ENCODE peak calls at places on chromosome 22, in eight cellular contexts. One of them, this sample, is unnamed.

GRCh38 chr22:36027579-36027959 is 1.1 kb downstream of the RBFOX2 start:
- DNase-seq in endothelial cell: no peak
- DNase-seq in NB4: peak
- DNase-seq in memory B cell: no peak
- DNase-seq in CD8-positive, alpha-beta T cell: no peak
- DNase-seq in body of pancreas: peak
- DNase-seq in GM04504: no peak
- DNase-seq in activated gamma-delta T cell treated with Interleukin-2 at 50 U/mL for 16 hours: peak
- DNase-seq in this sample: no peak

GRCh38 chr22:29202231-29203192 is 3.2 kb upstream of the EMID1 start:
- DNase-seq in body of pancreas: peak
- DNase-seq in memory B cell: peak
- DNase-seq in NB4: peak
- DNase-seq in endothelial cell: peak
- DNase-seq in GM04504: no peak
- DNase-seq in CD8-positive, alpha-beta T cell: peak
- DNase-seq in activated gamma-delta T cell treated with Interleukin-2 at 50 U/mL for 16 hours: peak
- DNase-seq in this sample: no peak

GRCh38 chr22:44544523-44545433 is 46.7 kb upstream of the RTL6 start:
- DNase-seq in body of pancreas: no peak
- DNase-seq in NB4: no peak
- DNase-seq in CD8-positive, alpha-beta T cell: no peak
- DNase-seq in endothelial cell: no peak
- DNase-seq in activated gamma-delta T cell treated with Interleukin-2 at 50 U/mL for 16 hours: no peak
- DNase-seq in memory B cell: no peak
- DNase-seq in GM04504: no peak
- DNase-seq in this sample: no peak

GRCh38 chr22:27993774-27994350 is 74.8 kb upstream of the PITPNB start:
- DNase-seq in body of pancreas: no peak
- DNase-seq in endothelial cell: no peak
- DNase-seq in CD8-positive, alpha-beta T cell: no peak
- DNase-seq in GM04504: no peak
- DNase-seq in memory B cell: no peak
- DNase-seq in NB4: no peak
- DNase-seq in activated gamma-delta T cell treated with Interleukin-2 at 50 U/mL for 16 hours: no peak
- DNase-seq in this sample: no peak

GRCh38 chr22:36922752-36923457 is 9.5 kb downstream of the CSF2RB start:
- DNase-seq in CD8-positive, alpha-beta T cell: no peak
- DNase-seq in endothelial cell: no peak
- DNase-seq in activated gamma-delta T cell treated with Interleukin-2 at 50 U/mL for 16 hours: no peak
- DNase-seq in memory B cell: no peak
- DNase-seq in body of pancreas: no peak
- DNase-seq in NB4: no peak
- DNase-seq in GM04504: no peak
- DNase-seq in this sample: no peak

GRCh38 chr22:50486561-50487289 is at the start of gene MIOX:
- DNase-seq in body of pancreas: no peak
- DNase-seq in endothelial cell: no peak
- DNase-seq in CD8-positive, alpha-beta T cell: no peak
- DNase-seq in GM04504: no peak
- DNase-seq in NB4: no peak
- DNase-seq in memory B cell: no peak
- DNase-seq in activated gamma-delta T cell treated with Interleukin-2 at 50 U/mL for 16 hours: no peak
- DNase-seq in this sample: no peak

GRCh38 chr22:47056776-47057470 is 294.5 kb downstream of the TBC1D22A start:
- DNase-seq in memory B cell: no peak
- DNase-seq in NB4: no peak
- DNase-seq in CD8-positive, alpha-beta T cell: no peak
- DNase-seq in body of pancreas: no peak
- DNase-seq in activated gamma-delta T cell treated with Interleukin-2 at 50 U/mL for 16 hours: no peak
- DNase-seq in endothelial cell: no peak
- DNase-seq in GM04504: no peak
- DNase-seq in this sample: no peak

GRCh38 chr22:48666620-48667019 is 1161.1 kb downstream of the BRD1 start:
- DNase-seq in memory B cell: no peak
- DNase-seq in NB4: no peak
- DNase-seq in activated gamma-delta T cell treated with Interleukin-2 at 50 U/mL for 16 hours: no peak
- DNase-seq in endothelial cell: no peak
- DNase-seq in body of pancreas: no peak
- DNase-seq in CD8-positive, alpha-beta T cell: no peak
- DNase-seq in GM04504: no peak
- DNase-seq in this sample: no peak

GRCh38 chr22:39292561-39293074 is 26.8 kb downstream of the RPL3 start:
- DNase-seq in endothelial cell: peak
- DNase-seq in NB4: peak
- DNase-seq in CD8-positive, alpha-beta T cell: no peak
- DNase-seq in memory B cell: no peak
- DNase-seq in body of pancreas: peak
- DNase-seq in activated gamma-delta T cell treated with Interleukin-2 at 50 U/mL for 16 hours: no peak
- DNase-seq in GM04504: peak
- DNase-seq in this sample: peak

GRCh38 chr22:30423296-30423958 is 2.1 kb upstream of the MTFP1 start:
- DNase-seq in memory B cell: no peak
- DNase-seq in GM04504: no peak
- DNase-seq in endothelial cell: peak
- DNase-seq in NB4: peak
- DNase-seq in CD8-positive, alpha-beta T cell: no peak
- DNase-seq in activated gamma-delta T cell treated with Interleukin-2 at 50 U/mL for 16 hours: peak
- DNase-seq in body of pancreas: no peak
- DNase-seq in this sample: no peak

GRCh38 chr22:26342719-26343449 is 86.2 kb upstream of the ASPHD2 start:
- DNase-seq in endothelial cell: no peak
- DNase-seq in memory B cell: no peak
- DNase-seq in GM04504: no peak
- DNase-seq in activated gamma-delta T cell treated with Interleukin-2 at 50 U/mL for 16 hours: no peak
- DNase-seq in body of pancreas: no peak
- DNase-seq in NB4: no peak
- DNase-seq in CD8-positive, alpha-beta T cell: no peak
- DNase-seq in this sample: no peak

GRCh38 chr22:45271667-45272188 is 13.0 kb upstream of the UPK3A start:
- DNase-seq in memory B cell: no peak
- DNase-seq in CD8-positive, alpha-beta T cell: no peak
- DNase-seq in endothelial cell: no peak
- DNase-seq in NB4: no peak
- DNase-seq in GM04504: no peak
- DNase-seq in activated gamma-delta T cell treated with Interleukin-2 at 50 U/mL for 16 hours: no peak
- DNase-seq in body of pancreas: peak
- DNase-seq in this sample: no peak

GRCh38 chr22:44291265-44292006 is 21.3 kb downstream of the SHISAL1 start:
- DNase-seq in body of pancreas: no peak
- DNase-seq in memory B cell: no peak
- DNase-seq in GM04504: no peak
- DNase-seq in endothelial cell: no peak
- DNase-seq in activated gamma-delta T cell treated with Interleukin-2 at 50 U/mL for 16 hours: no peak
- DNase-seq in CD8-positive, alpha-beta T cell: no peak
- DNase-seq in NB4: peak
- DNase-seq in this sample: no peak

GRCh38 chr22:38490915-38491314 is 15.2 kb downstream of the DDX17 start:
- DNase-seq in activated gamma-delta T cell treated with Interleukin-2 at 50 U/mL for 16 hours: no peak
- DNase-seq in memory B cell: no peak
- DNase-seq in NB4: no peak
- DNase-seq in CD8-positive, alpha-beta T cell: no peak
- DNase-seq in endothelial cell: no peak
- DNase-seq in body of pancreas: peak
- DNase-seq in GM04504: no peak
- DNase-seq in this sample: no peak

GRCh38 chr22:20064545-20065262 is 15.3 kb upstream of the DGCR8 start:
- DNase-seq in body of pancreas: no peak
- DNase-seq in activated gamma-delta T cell treated with Interleukin-2 at 50 U/mL for 16 hours: no peak
- DNase-seq in CD8-positive, alpha-beta T cell: no peak
- DNase-seq in memory B cell: no peak
- DNase-seq in GM04504: no peak
- DNase-seq in endothelial cell: no peak
- DNase-seq in NB4: no peak
- DNase-seq in this sample: no peak

GRCh38 chr22:31584804-31585160 is 77.2 kb downstream of the PISD start:
- DNase-seq in endothelial cell: no peak
- DNase-seq in CD8-positive, alpha-beta T cell: no peak
- DNase-seq in activated gamma-delta T cell treated with Interleukin-2 at 50 U/mL for 16 hours: no peak
- DNase-seq in memory B cell: no peak
- DNase-seq in body of pancreas: no peak
- DNase-seq in GM04504: no peak
- DNase-seq in NB4: no peak
- DNase-seq in this sample: no peak

GRCh38 chr22:48944756-48945620 is 882.7 kb downstream of the BRD1 start:
- DNase-seq in GM04504: no peak
- DNase-seq in activated gamma-delta T cell treated with Interleukin-2 at 50 U/mL for 16 hours: no peak
- DNase-seq in NB4: no peak
- DNase-seq in body of pancreas: no peak
- DNase-seq in endothelial cell: no peak
- DNase-seq in memory B cell: no peak
- DNase-seq in CD8-positive, alpha-beta T cell: no peak
- DNase-seq in this sample: no peak

GRCh38 chr22:22230438-22230837 is 14.1 kb upstream of the VPREB1 start:
- DNase-seq in activated gamma-delta T cell treated with Interleukin-2 at 50 U/mL for 16 hours: no peak
- DNase-seq in memory B cell: no peak
- DNase-seq in CD8-positive, alpha-beta T cell: no peak
- DNase-seq in NB4: no peak
- DNase-seq in endothelial cell: no peak
- DNase-seq in body of pancreas: no peak
- DNase-seq in GM04504: no peak
- DNase-seq in this sample: no peak

GRCh38 chr22:44363214-44363979 is 50.6 kb upstream of the SHISAL1 start:
- DNase-seq in GM04504: peak
- DNase-seq in body of pancreas: peak
- DNase-seq in memory B cell: no peak
- DNase-seq in activated gamma-delta T cell treated with Interleukin-2 at 50 U/mL for 16 hours: no peak
- DNase-seq in CD8-positive, alpha-beta T cell: no peak
- DNase-seq in NB4: peak
- DNase-seq in endothelial cell: no peak
- DNase-seq in this sample: no peak

This sample was measured in neuronal stem cell.